ENCODE peak calls at places on chromosome 9, in four cellular contexts. E is lower lobe of right lung; U is upper lobe of right lung; W is CD8-positive, alpha-beta memory T cell. R is an unnamed sample. For H3K27me3, the result is how much of the 10 kb centered on the place peaks cover.

GRCh38 chr9:72588336-72588735 is 66.9 kb downstream of the TMC1 start:
- DNase-seq in E (no peak), W (no peak), U (no peak), R (no peak)

GRCh38 chr9:98783518-98784226 is 12.7 kb downstream of the ANKS6 start:
- DNase-seq in W (no peak), U (no peak), E (no peak), R (no peak)

GRCh38 chr9:131180454-131180853 is 55.1 kb downstream of the NUP214 start:
- DNase-seq in W (no peak), U (no peak), E (no peak), R (no peak)

GRCh38 chr9:129996161-129996849 is 46.7 kb downstream of the FNBP1 start:
- DNase-seq in W (no peak), E (no peak), U (no peak), R (no peak)

GRCh38 chr9:16530669-16531461 is 339.6 kb downstream of the BNC2 start:
- DNase-seq in U (no peak), E (peak), W (no peak), R (no peak)

GRCh38 chr9:87065981-87066380 is 118.7 kb upstream of the GAS1 start:
- DNase-seq in W (no peak), E (no peak), U (no peak), R (no peak)

GRCh38 chr9:127574089-127574921 is 37.8 kb upstream of the STXBP1 start:
- DNase-seq in E (peak), W (no peak), U (peak), R (no peak)

GRCh38 chr9:114285166-114285867 is 37.6 kb upstream of the ORM1 start:
- DNase-seq in U (peak), E (peak), W (peak), R (no peak)

GRCh38 chr9:124133752-124134151 is 122.2 kb downstream of the LHX2 start:
- DNase-seq in E (peak), U (peak), W (no peak), R (no peak)

GRCh38 chr9:124105266-124105665 is 93.7 kb downstream of the LHX2 start:
- DNase-seq in W (no peak), U (no peak), E (no peak), R (no peak)

GRCh38 chr9:71879644-71880174 is 31.3 kb downstream of the ABHD17B start:
- DNase-seq in E (no peak), W (no peak), U (no peak), R (no peak)

GRCh38 chr9:91771027-91771426 is 179.0 kb downstream of the ROR2 start:
- DNase-seq in U (no peak), E (no peak), W (no peak), R (no peak)
- H3K27me3 ChIP-seq in U (under half), E (under half), W (under half), R (under half)

DNA sequence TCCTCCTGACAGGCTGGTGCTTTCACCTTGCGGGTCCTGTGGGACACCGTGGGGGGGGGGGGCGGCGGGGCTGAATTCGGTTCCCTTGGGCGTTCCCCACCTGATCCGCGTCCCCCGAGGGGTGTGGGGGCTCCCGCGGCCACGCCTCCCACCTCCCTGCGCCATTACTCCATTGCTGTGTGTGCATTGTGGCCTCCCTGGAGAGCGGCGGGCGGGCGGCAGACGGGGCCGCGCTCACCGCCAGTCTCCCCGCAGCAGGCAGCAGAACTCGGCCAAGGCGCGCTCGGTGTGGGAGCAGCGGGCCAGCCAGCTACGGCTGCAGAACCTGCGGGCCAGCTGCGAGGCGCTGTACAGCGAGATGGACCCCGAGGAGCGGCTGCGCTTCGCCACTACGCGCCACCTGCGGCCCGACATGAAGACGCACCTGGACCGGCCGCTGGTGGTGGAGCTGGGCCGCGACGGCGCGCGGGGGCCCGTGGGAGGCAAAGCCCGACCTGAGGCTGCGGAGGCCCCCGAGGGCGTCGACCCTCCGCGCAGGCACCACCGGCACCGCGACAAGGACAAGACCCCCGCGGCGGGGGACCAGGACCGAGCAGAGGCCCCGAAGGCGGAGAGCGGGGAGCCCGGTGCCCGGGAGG is 145.3 kb downstream of the CACNA1B start:
- DNase-seq in U (peak), E (peak), W (no peak), R (no peak)
- H3K27me3 ChIP-seq in U (under half), E (half or more), W (under half), R (under half)

GRCh38 chr9:21028476-21028875 is 3.0 kb downstream of the HACD4 start:
- DNase-seq in W (no peak), E (no peak), U (no peak), R (peak)
- H3K27me3 ChIP-seq in W (under half), E (under half), U (under half), R (under half)

GRCh38 chr9:70318002-70318401 is 59.2 kb downstream of the SMC5 start:
- DNase-seq in E (no peak), W (no peak), U (no peak), R (no peak)

DNA sequence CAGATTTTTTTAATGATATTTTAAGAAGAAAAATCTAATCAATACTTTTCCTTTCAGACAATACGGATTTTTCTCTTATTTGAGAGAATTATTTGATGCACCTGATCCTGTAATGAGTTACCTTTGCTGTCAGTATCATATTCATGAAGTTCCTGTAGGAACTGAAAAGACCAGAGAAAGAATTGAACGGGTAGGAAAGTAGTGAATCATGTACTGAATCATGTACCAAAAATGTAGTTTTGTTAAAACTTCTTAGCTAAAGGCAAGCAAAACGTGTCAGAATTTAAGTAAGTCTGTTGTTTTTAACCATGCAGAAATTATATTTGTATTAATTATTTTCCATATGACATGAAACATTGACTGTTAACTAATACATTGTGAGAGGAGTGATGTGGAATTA is 56.6 kb downstream of the SMC5 start:
- DNase-seq in E (no peak), W (no peak), U (no peak), R (no peak)
- H3K27me3 ChIP-seq in E (under half), W (under half), U (under half), R (under half)

R was measured in CD4-positive, CD25-positive, alpha-beta regulatory T cell.